ENCODE peak calls at places on chromosomes 12 and 14, in seven cellular contexts. O, Q, Z, P, B, A and W are unnamed samples.

GRCh38 chr14:79278798-79279644 is 932.3 kb downstream of the DIO2 start:
- DNase-seq in O (peak), Q (peak), Z (peak), P (peak), B (peak), A (no peak), W (peak)

GRCh38 chr12:107759410-107759809 is 1.5 kb downstream of the PRDM4 start:
- DNase-seq in O (no peak), Q (no peak), Z (peak), P (no peak), B (no peak), A (no peak), W (peak)

GRCh38 chr12:124567035-124567672 is at the start of gene NCOR2:
- DNase-seq in O (no peak), Q (no peak), Z (peak), P (peak), B (no peak), A (peak), W (no peak)

GRCh38 chr12:112317481-112317880 is 64.8 kb downstream of the HECTD4 start:
- DNase-seq in O (no peak), Q (no peak), Z (no peak), P (no peak), B (no peak), A (no peak), W (no peak)

GRCh38 chr12:93959657-93960056 is 188.7 kb upstream of the PLXNC1 start:
- DNase-seq in O (no peak), Q (no peak), Z (no peak), P (no peak), B (no peak), A (no peak), W (no peak)

GRCh38 chr12:50749459-50749882 is 14.4 kb upstream of the ATF1 start:
- DNase-seq in O (no peak), Q (no peak), Z (no peak), P (no peak), B (no peak), A (no peak), W (no peak)

GRCh38 chr12:26863515-26863914 is 30.5 kb upstream of the ITPR2 start:
- DNase-seq in O (no peak), Q (no peak), Z (peak), P (no peak), B (no peak), A (no peak), W (no peak)

GRCh38 chr12:115370650-115371049 is 686.7 kb upstream of the TBX3 start:
- DNase-seq in O (no peak), Q (no peak), Z (no peak), P (no peak), B (no peak), A (no peak), W (no peak)

GRCh38 chr12:116384629-116385485 is 107.4 kb upstream of the MED13L start:
- DNase-seq in O (no peak), Q (no peak), Z (peak), P (no peak), B (no peak), A (no peak), W (peak)

GRCh38 chr14:95237956-95238355 is 80.6 kb upstream of the DICER1 start:
- DNase-seq in O (peak), Q (no peak), Z (peak), P (no peak), B (no peak), A (no peak), W (no peak)

GRCh38 chr14:48874701-48875100 is 711.5 kb downstream of the RPS29 start:
- DNase-seq in O (no peak), Q (no peak), Z (no peak), P (no peak), B (no peak), A (no peak), W (no peak)

GRCh38 chr12:112515868-112516267 is 97.1 kb downstream of the PTPN11 start:
- DNase-seq in O (no peak), Q (no peak), Z (no peak), P (no peak), B (no peak), A (no peak), W (no peak)

GRCh38 chr14:96066976-96067375 is 27.8 kb downstream of the C14orf132 start:
- DNase-seq in O (no peak), Q (peak), Z (no peak), P (no peak), B (no peak), A (no peak), W (no peak)

GRCh38 chr14:75249958-75250336 is 28.7 kb upstream of the FOS start:
- DNase-seq in O (no peak), Q (no peak), Z (no peak), P (no peak), B (no peak), A (no peak), W (no peak)

GRCh38 chr12:108930155-108930554 is 50.3 kb downstream of the DAO start:
- DNase-seq in O (no peak), Q (no peak), Z (no peak), P (no peak), B (no peak), A (no peak), W (no peak)

GRCh38 chr14:54206477-54206876 is 190.3 kb upstream of the CDKN3 start:
- DNase-seq in O (no peak), Q (no peak), Z (no peak), P (no peak), B (no peak), A (no peak), W (no peak)

GRCh38 chr14:94101748-94102147 is 8.8 kb upstream of the IFI27 start:
- DNase-seq in O (no peak), Q (no peak), Z (no peak), P (no peak), B (no peak), A (no peak), W (no peak)

GRCh38 chr14:50763386-50764007 is 67.5 kb downstream of the NIN start:
- DNase-seq in O (no peak), Q (no peak), Z (peak), P (no peak), B (no peak), A (no peak), W (no peak)

GRCh38 chr12:15978431-15978950 is 67.4 kb downstream of the DERA start:
- DNase-seq in O (no peak), Q (no peak), Z (peak), P (no peak), B (no peak), A (no peak), W (no peak)

GRCh38 chr14:25848601-25849000 is 749.2 kb downstream of the NOVA1 start:
- DNase-seq in O (no peak), Q (no peak), Z (peak), P (no peak), B (no peak), A (no peak), W (no peak)

GRCh38 chr12:27733052-27733656 is 22.5 kb downstream of the MRPS35 start:
- DNase-seq in O (no peak), Q (no peak), Z (peak), P (no peak), B (no peak), A (no peak), W (no peak)

GRCh38 chr12:12764824-12765223 is 20.6 kb upstream of the APOLD1 start:
- DNase-seq in O (no peak), Q (no peak), Z (no peak), P (no peak), B (no peak), A (no peak), W (no peak)

GRCh38 chr12:26697217-26697616 is 135.8 kb downstream of the ITPR2 start:
- DNase-seq in O (no peak), Q (no peak), Z (peak), P (no peak), B (no peak), A (no peak), W (no peak)

GRCh38 chr14:49461529-49462401 is 124.4 kb downstream of the RPS29 start:
- DNase-seq in O (peak), Q (no peak), Z (peak), P (peak), B (no peak), A (peak), W (peak)